ENCODE peak calls at places on chromosomes 5 and 9, in six cellular contexts. U is endothelial cell of umbilical vein, Q is HCT116, D is neural progenitor cell, A is GM23338, Y is astrocyte. H is an unnamed sample.

GRCh38 chr9:93815677-93816076 is 139.5 kb downstream of the BARX1 start:
- DNase-seq in U (no peak), Q (no peak), D (no peak), A (no peak), Y (no peak), H (no peak)

GRCh38 chr5:172085738-172086137 is 79.3 kb upstream of the FBXW11 start:
- DNase-seq in U (no peak), Q (no peak), D (no peak), A (no peak), Y (no peak), H (no peak)

GRCh38 chr9:16003785-16004184 is 450.9 kb downstream of the CCDC171 start:
- DNase-seq in U (no peak), Q (no peak), D (peak; percentile 6), A (no peak), Y (no peak), H (no peak)

GRCh38 chr5:39024884-39025283 is 49.3 kb downstream of the RICTOR start:
- DNase-seq in U (no peak), Q (no peak), D (no peak), A (no peak), Y (peak; percentile 45), H (peak; percentile 41)

GRCh38 chr5:52665544-52665943 is 122.2 kb upstream of the ITGA1 start:
- DNase-seq in U (peak; percentile 33), Q (no peak), D (no peak), A (no peak), Y (no peak), H (peak; percentile 21)

GRCh38 chr5:6733411-6734242 is 20.4 kb downstream of the TENT4A start:
- DNase-seq in U (peak; percentile 16), Q (no peak), D (no peak), A (no peak), Y (peak; percentile 90), H (peak; percentile 76)

GRCh38 chr5:170612256-170612656 is 108.4 kb downstream of the KCNIP1 start:
- DNase-seq in U (no peak), Q (no peak), D (peak; percentile 84), A (peak; percentile 87), Y (no peak), H (no peak)

GRCh38 chr5:74975582-74975981 is 76.8 kb downstream of the GCNT4 start:
- DNase-seq in U (no peak), Q (no peak), D (no peak), A (no peak), Y (no peak), H (no peak)

GRCh38 chr9:131274674-131275331 is 1.5 kb downstream of the FAM78A start:
- DNase-seq in U (peak; percentile 59), Q (no peak), D (no peak), A (no peak), Y (no peak), H (no peak)

GRCh38 chr5:4640793-4641192 is 499.3 kb upstream of the ADAMTS16 start:
- DNase-seq in U (no peak), Q (no peak), D (peak; percentile 46), A (peak; percentile 70), Y (peak; percentile 28), H (peak; percentile 4)

GRCh38 chr9:113556877-113557593 is 93.5 kb downstream of the RGS3 start:
- DNase-seq in U (no peak), Q (no peak), D (no peak), A (no peak), Y (peak; percentile 44), H (peak; percentile 66)

GRCh38 chr5:140881889-140882590 is at the start of gene PCDHA13:
- DNase-seq in U (peak; percentile 42), Q (no peak), D (peak; percentile 57), A (peak; percentile 66), Y (no peak), H (peak; percentile 44)

GRCh38 chr5:92371171-92371888 is 988.2 kb upstream of the ARRDC3 start:
- DNase-seq in U (no peak), Q (no peak), D (no peak), A (peak; percentile 8), Y (no peak), H (no peak)

GRCh38 chr5:55276771-55277170 is 30.7 kb downstream of the DHX29 start:
- DNase-seq in U (no peak), Q (no peak), D (no peak), A (no peak), Y (peak; percentile 18), H (peak; percentile 75)

GRCh38 chr9:134065720-134066419 is 2.0 kb downstream of the BRD3 start:
- DNase-seq in U (peak; percentile 62), Q (no peak), D (peak; percentile 1), A (no peak), Y (peak; percentile 57), H (peak; percentile 84)

GRCh38 chr9:102479191-102479590 is 515.9 kb upstream of the CYLC2 start:
- DNase-seq in U (no peak), Q (no peak), D (no peak), A (no peak), Y (no peak), H (no peak)

GRCh38 chr5:140591747-140592372 is 27.2 kb downstream of the SLC35A4 start:
- DNase-seq in U (peak; percentile 17), Q (no peak), D (no peak), A (no peak), Y (no peak), H (peak; percentile 79)

GRCh38 chr9:6877671-6878161 is 119.9 kb downstream of the KDM4C start:
- DNase-seq in U (no peak), Q (no peak), D (no peak), A (no peak), Y (peak; percentile 80), H (peak; percentile 86)

GRCh38 chr9:109556061-109556460 is 58.0 kb upstream of the PTPN3 start:
- DNase-seq in U (no peak), Q (no peak), D (no peak), A (peak; percentile 38), Y (no peak), H (no peak)

DNA sequence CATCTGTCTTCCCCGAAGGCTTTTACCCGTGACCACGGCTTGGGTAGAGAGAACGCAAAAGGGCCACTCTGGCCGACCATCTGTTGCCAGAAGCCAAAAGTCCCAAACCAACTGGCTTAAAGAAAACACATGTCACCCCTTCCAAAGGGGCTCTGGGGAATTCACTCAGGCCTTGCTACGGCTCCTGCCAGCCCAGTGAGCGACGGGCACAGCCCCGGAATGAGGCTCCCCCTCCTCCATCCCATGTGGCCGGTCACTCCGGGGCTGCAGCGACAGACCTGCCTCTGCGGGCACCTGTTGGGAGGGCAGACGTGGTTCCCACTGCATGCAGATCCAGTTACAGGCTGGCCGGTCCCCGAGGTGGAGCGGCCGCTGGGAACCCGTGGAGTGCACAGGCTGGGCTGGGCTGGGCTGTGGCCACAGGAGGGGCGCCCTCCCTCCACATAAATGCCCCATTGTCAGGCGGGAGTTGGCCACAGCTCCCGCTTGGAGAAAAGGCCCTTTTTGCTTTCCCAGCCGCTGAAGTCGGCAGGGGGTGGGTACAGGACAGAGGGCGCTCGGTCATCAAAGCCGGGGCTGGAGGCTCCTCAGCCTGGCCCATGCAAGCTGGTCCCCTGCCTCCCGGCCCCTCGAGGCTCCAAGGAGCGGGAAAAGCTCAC is 19.9 kb downstream of the NOTCH1 start:
- DNase-seq in U (no peak), Q (no peak), D (peak; percentile 79), A (no peak), Y (no peak), H (no peak)
- H3K4me3 ChIP-seq in U (no peak overlapping the region), Q (no peak overlapping the region), D (no peak overlapping the region), A (no peak overlapping the region), Y (no peak overlapping the region), H (no peak overlapping the region)

DNA sequence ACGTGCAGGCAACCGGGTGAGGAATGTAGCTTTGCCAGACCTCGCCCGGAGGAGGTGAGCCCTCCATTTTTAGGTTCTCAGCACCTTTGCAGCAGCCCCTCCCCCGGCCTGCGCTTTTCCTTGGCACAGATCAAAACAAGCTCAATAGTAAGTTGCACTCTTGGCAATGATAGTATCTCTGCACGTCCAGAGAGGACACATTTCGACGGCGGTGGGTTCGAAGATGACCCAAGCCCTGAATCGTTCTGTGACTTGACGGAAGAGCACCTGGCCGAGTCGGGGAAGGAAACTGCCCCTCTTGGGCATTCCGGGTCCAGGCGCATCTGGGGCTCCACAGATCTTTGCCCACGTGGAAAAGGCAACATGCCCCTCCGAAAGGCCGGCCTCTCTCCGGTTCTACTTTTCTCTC is 904 bp downstream of the GDNF start:
- DNase-seq in U (no peak), Q (no peak), D (peak; percentile 27), A (peak; percentile 56), Y (no peak), H (peak; percentile 46)
- TF ChIP-seq EZH2 in U (peak; percentile 85), Q (no peak), D (no peak), A (no peak), Y (no peak), H (no peak)

DNA sequence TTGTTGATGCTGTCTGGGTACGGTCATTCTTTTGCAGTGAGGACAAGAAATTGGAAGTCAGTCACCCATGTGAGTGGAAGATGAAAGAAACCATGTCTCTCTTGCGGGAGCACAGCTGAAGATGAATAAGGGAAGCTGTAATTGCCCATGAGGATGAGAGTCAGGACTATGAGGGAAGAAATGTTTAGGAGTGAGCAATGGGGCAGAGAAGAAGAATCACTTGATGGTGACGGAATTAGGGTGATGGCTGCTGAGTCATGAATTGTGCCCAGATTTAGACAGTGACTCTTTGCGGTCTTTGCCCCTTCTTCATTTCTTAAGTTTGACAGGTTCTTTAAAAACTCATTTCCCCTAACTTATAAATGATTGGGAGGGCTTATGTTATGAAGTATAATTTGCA is 183.3 kb downstream of the MAST4 start:
- DNase-seq in U (no peak), Q (no peak), D (no peak), A (no peak), Y (peak; percentile 70), H (peak; percentile 50)
- H3K27ac ChIP-seq in U (no peak overlapping the region), Q (no peak overlapping the region), D (no peak overlapping the region), A (no peak overlapping the region), Y (no peak overlapping the region), H (no peak overlapping the region)

DNA sequence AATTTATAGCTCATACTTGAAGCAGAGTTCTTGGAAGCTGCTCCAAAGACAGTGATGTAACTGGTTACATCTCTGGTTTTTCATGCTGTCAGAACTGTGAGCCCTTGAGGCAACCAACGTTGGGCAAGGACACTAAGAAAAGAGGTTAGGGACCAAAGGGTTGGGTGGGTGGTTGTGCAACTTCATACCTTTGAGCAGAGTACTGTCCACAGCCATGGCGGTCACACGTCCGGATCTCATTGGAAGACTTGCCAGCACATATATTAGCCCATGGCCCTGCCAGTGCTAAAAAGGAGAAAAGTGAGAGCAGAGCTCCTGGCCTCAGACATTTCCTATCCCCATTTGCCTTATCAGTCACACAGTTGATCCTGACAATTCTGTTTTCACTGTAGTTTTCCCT is 2.1 kb downstream of the LECT2 start:
- DNase-seq in U (no peak), Q (no peak), D (no peak), A (no peak), Y (no peak), H (no peak)
- H3K4me3 ChIP-seq in U (no peak overlapping the region), Q (no peak overlapping the region), D (no peak overlapping the region), A (no peak overlapping the region), Y (no peak overlapping the region), H (no peak overlapping the region)

GRCh38 chr5:92391-93220 is 638 bp downstream of the PLEKHG4B start:
- DNase-seq in U (no peak), Q (no peak), D (peak; percentile 49), A (peak; percentile 67), Y (no peak), H (no peak)
- TF ChIP-seq EZH2 in U (peak; percentile 81), Q (no peak), D (no peak), A (no peak), Y (no peak), H (peak; percentile 92)

GRCh38 chr9:88922091-88922490 is 69.2 kb upstream of the S1PR3 start:
- DNase-seq in U (no peak), Q (no peak), D (no peak), A (no peak), Y (no peak), H (no peak)
- H3K27ac ChIP-seq in U (no peak overlapping the region), Q (no peak overlapping the region), D (no peak overlapping the region), A (no peak overlapping the region), Y (no peak overlapping the region), H (no peak overlapping the region)